ENCODE peak calls at places on chromosomes 7 and 10, in four cellular contexts. G is astrocyte of the cerebellum, F is brain microvascular endothelial cell, Z is IMR-90. P is an unnamed sample.

GRCh38 chr7:28607179-28607578 is 194.9 kb downstream of the CREB5 start:
- DNase-seq in F (no peak), G (no peak), Z (peak), P (no peak)

GRCh38 chr7:98249106-98249505 is 2.9 kb downstream of the TECPR1 start:
- DNase-seq in Z (no peak), F (no peak), G (no peak), P (no peak)

GRCh38 chr7:150962743-150963399 is 15.2 kb downstream of the KCNH2 start:
- DNase-seq in Z (peak), G (no peak), F (no peak), P (no peak)

GRCh38 chr7:4103352-4104091 is 578.6 kb upstream of the FOXK1 start:
- DNase-seq in Z (peak), F (peak), G (no peak), P (no peak)

GRCh38 chr7:95509199-95509598 is 23.5 kb downstream of the ASB4 start:
- DNase-seq in Z (peak), F (peak), G (peak), P (no peak)

GRCh38 chr7:157588271-157588589 is 251.4 kb downstream of the DNAJB6 start:
- DNase-seq in Z (no peak), G (no peak), F (no peak), P (no peak)

GRCh38 chr7:151705744-151706567 is 171.0 kb downstream of the PRKAG2 start:
- DNase-seq in F (peak), G (no peak), Z (peak), P (no peak)

GRCh38 chr10:103765168-103765567 is 90.2 kb downstream of the SH3PXD2A start:
- DNase-seq in F (peak), G (no peak), Z (peak), P (no peak)

GRCh38 chr7:47573758-47574472 is 8.0 kb downstream of the TNS3 start:
- DNase-seq in F (no peak), G (peak), Z (peak), P (peak)

GRCh38 chr10:78802406-78802805 is 266.4 kb upstream of the ZMIZ1 start:
- DNase-seq in F (no peak), G (no peak), Z (no peak), P (no peak)

GRCh38 chr10:1400129-1400865 is 337.0 kb downstream of the ADARB2 start:
- DNase-seq in Z (no peak), G (no peak), F (no peak), P (no peak)

GRCh38 chr10:14586901-14587300 is 187.8 kb downstream of the FAM107B start:
- DNase-seq in G (no peak), Z (no peak), F (no peak), P (no peak)

GRCh38 chr10:97765201-97765600 is 6.6 kb downstream of the SFRP5 start:
- DNase-seq in Z (no peak), G (no peak), F (no peak), P (no peak)

GRCh38 chr7:30771859-30772429 is 727 bp downstream of the MINDY4 start:
- DNase-seq in G (no peak), F (no peak), Z (no peak), P (no peak)

GRCh38 chr7:77450054-77450453 is 33.9 kb upstream of the GSAP start:
- DNase-seq in G (no peak), Z (peak), F (no peak), P (no peak)

GRCh38 chr7:45007106-45007505 is 7.1 kb downstream of the CCM2 start:
- DNase-seq in G (no peak), Z (no peak), F (no peak), P (no peak)

GRCh38 chr10:4061441-4061951 is 276.5 kb upstream of the KLF6 start:
- DNase-seq in F (no peak), Z (no peak), G (no peak), P (no peak)

GRCh38 chr10:124952123-124952522 is 10.2 kb downstream of the ZRANB1 start:
- DNase-seq in F (no peak), Z (no peak), G (no peak), P (no peak)

GRCh38 chr7:18541189-18541870 is 45.8 kb downstream of the HDAC9 start:
- DNase-seq in G (no peak), F (no peak), Z (peak), P (peak)

GRCh38 chr10:46536171-46536570 is 20.3 kb downstream of the GPRIN2 start:
- DNase-seq in Z (no peak), F (no peak), G (no peak), P (no peak)

GRCh38 chr10:88157981-88158465 is 294.6 kb downstream of the PTEN start:
- DNase-seq in F (peak), Z (peak), G (peak), P (peak)

GRCh38 chr7:70830426-70830825 is 301.5 kb upstream of the GALNT17 start:
- DNase-seq in Z (no peak), G (no peak), F (no peak), P (no peak)

GRCh38 chr7:99997545-99998137 is 17.8 kb upstream of the ZKSCAN1 start:
- DNase-seq in Z (no peak), F (no peak), G (no peak), P (no peak)

GRCh38 chr10:119199231-119199992 is 8.0 kb upstream of the GRK5 start:
- DNase-seq in Z (peak), F (peak), G (peak), P (peak)

GRCh38 chr10:3838723-3839437 is 53.9 kb upstream of the KLF6 start:
- DNase-seq in G (no peak), F (no peak), Z (no peak), P (no peak)

GRCh38 chr7:119037941-119038340 is 813.4 kb downstream of the ANKRD7 start:
- DNase-seq in Z (no peak), F (no peak), G (no peak), P (no peak)

GRCh38 chr7:108280136-108280535 is 150.0 kb upstream of the LAMB4 start:
- DNase-seq in Z (no peak), F (no peak), G (no peak), P (no peak)

GRCh38 chr7:134707663-134708383 is 61.2 kb downstream of the BPGM start:
- DNase-seq in Z (no peak), F (no peak), G (no peak), P (no peak)

DNA sequence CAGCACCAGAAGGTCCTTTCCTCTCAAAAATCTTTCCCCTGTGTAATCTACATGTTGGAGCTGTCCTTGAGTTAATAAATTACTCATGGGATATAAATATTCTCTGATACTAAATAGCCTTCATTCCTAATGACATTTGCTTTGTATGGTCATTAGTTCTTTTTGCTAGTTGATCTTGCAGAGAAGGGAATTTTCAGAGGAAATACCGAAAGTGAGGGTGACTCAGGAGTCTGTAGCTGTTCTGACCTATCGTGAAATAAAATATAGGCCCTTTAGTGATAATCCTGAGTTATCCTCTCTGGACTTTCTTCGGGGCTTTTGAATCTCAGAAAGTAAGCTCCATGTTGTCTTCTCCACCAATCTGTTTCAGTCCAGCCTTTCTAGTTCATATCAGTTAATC is 19.4 kb upstream of the CLDN12 start:
- DNase-seq in F (peak), Z (peak), G (no peak), P (no peak)
- H3K4me3 ChIP-seq in F (no peak), Z (no peak), G (no peak), P (no peak)

GRCh38 chr10:123043409-123043925 is 34.7 kb downstream of the ACADSB start:
- DNase-seq in Z (peak), G (peak), F (peak), P (no peak)
- TF ChIP-seq CTCF in Z (peak), G (peak), F (peak), P (peak)

GRCh38 chr10:26801274-26801673 is 59.5 kb downstream of the ABI1 start:
- DNase-seq in Z (no peak), F (no peak), G (no peak), P (no peak)
- H3K4me3 ChIP-seq in Z (no peak), F (no peak), G (no peak), P (no peak)

GRCh38 chr7:131562941-131563340 is 6.5 kb upstream of the PODXL start:
- DNase-seq in G (no peak), Z (peak), F (peak), P (no peak)
- TF ChIP-seq CTCF in G (no peak), Z (no peak), F (no peak), P (no peak)

GRCh38 chr10:96695366-96695765 is 24.9 kb downstream of the PIK3AP1 start:
- DNase-seq in F (no peak), Z (peak), G (no peak), P (no peak)
- H3K4me3 ChIP-seq in F (no peak), Z (no peak), G (no peak), P (no peak)

P was measured in AG04449.